ENCODE peak calls at places on chromosomes 13 and 19, in seven cellular contexts. V is endodermal cell, C is mesendoderm, O is Karpas-422, S is neural progenitor cell, P is GM23248, Q is endothelial cell of umbilical vein. X is an unnamed sample. For H3K36me3, the result is how much of the 10 kb centered on the place peaks cover.

GRCh38 chr13:21738636-21739035 is 67.8 kb downstream of the FGF9 start:
- DNase-seq in V (no peak), C (no peak), S (no peak), Q (no peak), O (no peak), P (no peak), X (no peak)

GRCh38 chr19:16380943-16381755 is 56.5 kb downstream of the KLF2 start:
- DNase-seq in V (no peak), Q (no peak), P (no peak), O (no peak), C (no peak), S (no peak), X (no peak)

GRCh38 chr13:56586966-56587365 is 553.8 kb upstream of the PRR20A start:
- DNase-seq in Q (no peak), C (no peak), V (no peak), P (no peak), O (no peak), S (no peak), X (no peak)

GRCh38 chr13:66659291-66660012 is 570.7 kb downstream of the PCDH9 start:
- DNase-seq in Q (no peak), C (no peak), S (no peak), P (no peak), V (no peak), O (peak), X (no peak)

GRCh38 chr13:101985321-101985720 is 416.5 kb downstream of the FGF14 start:
- DNase-seq in P (peak), Q (no peak), S (no peak), C (no peak), O (no peak), V (no peak), X (no peak)

GRCh38 chr19:48646192-48646911 is 365 bp upstream of the CA11 start:
- DNase-seq in V (peak), Q (peak), P (peak), C (peak), S (peak), O (peak), X (peak)

GRCh38 chr19:18526316-18526715 is 4.4 kb upstream of the ELL start:
- DNase-seq in V (no peak), C (no peak), Q (no peak), O (no peak), P (no peak), S (no peak), X (no peak)

GRCh38 chr13:76735641-76736040 is 150.6 kb downstream of the KCTD12 start:
- DNase-seq in O (no peak), C (no peak), V (no peak), S (no peak), Q (no peak), P (no peak), X (no peak)

GRCh38 chr19:532578-533484 is 1.3 kb downstream of the CDC34 start:
- DNase-seq in C (peak), Q (peak), P (peak), V (peak), O (peak), S (peak), X (peak)

GRCh38 chr13:47326061-47326460 is 429.2 kb upstream of the HTR2A start:
- DNase-seq in V (no peak), Q (no peak), O (no peak), P (peak), S (no peak), C (no peak), X (no peak)

GRCh38 chr19:28294395-28294794 is 918.6 kb downstream of the UQCRFS1 start:
- DNase-seq in C (peak), O (no peak), V (no peak), Q (peak), S (no peak), P (peak), X (no peak)

GRCh38 chr13:103656329-103656728 is 590.1 kb upstream of the SLC10A2 start:
- DNase-seq in S (no peak), P (no peak), O (no peak), Q (no peak), V (no peak), C (no peak), X (no peak)

GRCh38 chr19:46515879-46516350 is 20.2 kb upstream of the PNMA8B start:
- DNase-seq in V (no peak), Q (peak), P (peak), S (peak), C (peak), O (peak), X (peak)

GRCh38 chr13:111080642-111081041 is 34.5 kb upstream of the ARHGEF7 start:
- DNase-seq in C (peak), O (no peak), V (peak), Q (no peak), S (peak), P (no peak), X (no peak)

GRCh38 chr19:23395041-23395721 is at the start of gene ZNF91:
- DNase-seq in P (peak), Q (peak), V (peak), S (peak), O (peak), C (peak), X (peak)

GRCh38 chr13:40389081-40389641 is 277.3 kb downstream of the FOXO1 start:
- DNase-seq in Q (no peak), P (no peak), V (no peak), O (peak), C (no peak), S (no peak), X (no peak)

GRCh38 chr13:45015300-45015699 is 26.0 kb downstream of the GPALPP1 start:
- DNase-seq in V (no peak), C (no peak), P (peak), Q (peak), S (no peak), O (no peak), X (no peak)

GRCh38 chr13:39023316-39023715 is 14.6 kb downstream of the PROSER1 start:
- DNase-seq in O (no peak), Q (no peak), S (no peak), C (peak), V (no peak), P (peak), X (no peak)

GRCh38 chr19:17248011-17248776 is 2.5 kb upstream of the NR2F6 start:
- DNase-seq in O (no peak), P (no peak), Q (no peak), V (peak), C (peak), S (peak), X (no peak)

GRCh38 chr13:36124236-36124822 is 6.9 kb downstream of the DCLK1 start:
- DNase-seq in Q (peak), V (no peak), C (no peak), P (peak), S (no peak), O (no peak), X (no peak)

GRCh38 chr19:13398780-13399726 is 107.2 kb downstream of the CACNA1A start:
- DNase-seq in P (peak), V (no peak), O (no peak), C (no peak), Q (peak), S (no peak), X (no peak)

GRCh38 chr19:32646556-32646955 is 28.4 kb downstream of the ANKRD27 start:
- DNase-seq in S (no peak), Q (no peak), V (no peak), C (no peak), O (no peak), P (no peak), X (no peak)

GRCh38 chr13:107534548-107534947 is 680.8 kb downstream of the LIG4 start:
- DNase-seq in Q (no peak), P (peak), S (no peak), V (no peak), O (no peak), C (peak), X (no peak)

GRCh38 chr19:18460313-18460712 is 22.4 kb upstream of the ISYNA1 start:
- DNase-seq in P (peak), O (no peak), C (no peak), V (no peak), Q (no peak), S (no peak), X (no peak)

GRCh38 chr19:29372921-29373797 is 152.6 kb upstream of the VSTM2B start:
- DNase-seq in S (no peak), O (no peak), P (no peak), V (peak), C (no peak), Q (no peak), X (no peak)

GRCh38 chr19:47210689-47211316 is 20.2 kb downstream of the BBC3 start:
- DNase-seq in V (peak), P (peak), C (peak), S (peak), Q (peak), O (peak), X (peak)

GRCh38 chr13:62119739-62120700 is 704.4 kb upstream of the PCDH20 start:
- DNase-seq in V (no peak), Q (peak), C (peak), P (peak), S (peak), O (peak), X (no peak)

GRCh38 chr19:6343462-6343861 is 10.1 kb upstream of the ACER1 start:
- DNase-seq in V (no peak), S (no peak), C (no peak), O (peak), Q (no peak), P (no peak), X (no peak)

GRCh38 chr13:42041684-42042035 is 6.8 kb upstream of the DGKH start:
- DNase-seq in O (no peak), Q (no peak), V (peak), S (peak), C (peak), P (peak), X (no peak)

GRCh38 chr13:109196896-109197295 is 567.5 kb downstream of the MYO16 start:
- DNase-seq in Q (no peak), S (peak), P (peak), O (peak), C (peak), V (peak), X (no peak)

GRCh38 chr19:2095338-2095938 is 688 bp downstream of the MOB3A start:
- DNase-seq in S (peak), P (peak), V (no peak), C (no peak), O (peak), Q (no peak), X (peak)

GRCh38 chr13:29849071-29849541 is 1.3 kb downstream of the UBL3 start:
- DNase-seq in P (peak), O (peak), Q (peak), C (peak), V (peak), S (peak), X (peak)

GRCh38 chr13:44004881-44005280 is 125.2 kb downstream of the LACC1 start:
- DNase-seq in O (no peak), C (no peak), V (no peak), S (no peak), P (peak), Q (peak), X (no peak)

GRCh38 chr19:13978306-13978705 is 26.0 kb downstream of the DCAF15 start:
- DNase-seq in V (peak), O (peak), S (peak), Q (peak), P (peak), C (peak), X (no peak)

GRCh38 chr13:113611996-113612395 is 27.4 kb downstream of the TFDP1 start:
- DNase-seq in O (no peak), V (no peak), P (no peak), Q (no peak), S (no peak), C (no peak), X (no peak)

GRCh38 chr13:113610266-113610665 is 25.7 kb downstream of the TFDP1 start:
- DNase-seq in Q (no peak), P (no peak), O (no peak), V (no peak), C (no peak), S (no peak), X (no peak)

GRCh38 chr13:113609616-113610015 is 25.1 kb downstream of the TFDP1 start:
- DNase-seq in C (no peak), V (no peak), S (no peak), P (no peak), Q (no peak), O (no peak), X (no peak)

GRCh38 chr13:113613789-113614379 is 29.3 kb downstream of the TFDP1 start:
- DNase-seq in Q (no peak), O (no peak), C (no peak), P (no peak), S (no peak), V (no peak), X (no peak)

DNA sequence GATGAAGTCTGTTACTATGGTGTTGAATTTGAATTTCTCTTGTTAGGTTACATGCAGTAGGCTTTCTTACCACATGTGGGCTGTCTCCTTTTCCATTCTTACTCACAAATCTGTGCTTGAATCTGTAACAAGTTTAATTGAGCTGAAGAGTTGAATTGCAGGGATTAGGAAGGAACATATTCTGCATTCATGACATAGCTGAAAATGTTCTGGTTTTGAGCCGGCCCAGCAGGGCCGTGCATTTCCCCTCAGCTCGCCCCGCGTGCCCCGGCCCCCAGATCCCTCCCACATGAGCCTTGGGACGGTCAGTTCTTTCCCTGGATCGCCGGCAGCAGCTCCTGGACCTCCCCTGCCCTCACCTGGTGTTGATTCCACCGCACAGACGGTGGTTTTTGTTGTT is 28.1 kb downstream of the TFDP1 start:
- DNase-seq in P (no peak), C (no peak), Q (no peak), O (no peak), S (no peak), V (no peak), X (no peak)
- H3K36me3 ChIP-seq in P (under half), C (under half), Q (under half), O (half or more), S (under half), V (half or more), X (half or more)

GRCh38 chr19:42206871-42207755 is 10.4 kb downstream of the DEDD2 start:
- DNase-seq in V (no peak), O (no peak), S (no peak), Q (no peak), C (no peak), P (peak), X (no peak)
- H3K9ac ChIP-seq in V (no peak), O (no peak), S (no peak), Q (no peak), C (no peak), P (no peak), X (no peak)

GRCh38 chr19:41363753-41364545 is at the start of gene B9D2:
- DNase-seq in C (peak), S (peak), P (peak), V (peak), O (peak), Q (peak), X (peak)

GRCh38 chr19:41364546-41365391 is 820 bp upstream of the B9D2 start:
- DNase-seq in P (no peak), Q (no peak), V (no peak), S (no peak), O (peak), C (no peak), X (no peak)

GRCh38 chr19:41359741-41360140 is 4.2 kb downstream of the B9D2 start:
- DNase-seq in P (no peak), S (no peak), O (no peak), Q (no peak), V (no peak), C (no peak), X (no peak)

GRCh38 chr19:41363371-41363752 is 587 bp downstream of the B9D2 start:
- DNase-seq in O (no peak), C (no peak), V (no peak), Q (no peak), P (no peak), S (no peak), X (no peak)

DNA sequence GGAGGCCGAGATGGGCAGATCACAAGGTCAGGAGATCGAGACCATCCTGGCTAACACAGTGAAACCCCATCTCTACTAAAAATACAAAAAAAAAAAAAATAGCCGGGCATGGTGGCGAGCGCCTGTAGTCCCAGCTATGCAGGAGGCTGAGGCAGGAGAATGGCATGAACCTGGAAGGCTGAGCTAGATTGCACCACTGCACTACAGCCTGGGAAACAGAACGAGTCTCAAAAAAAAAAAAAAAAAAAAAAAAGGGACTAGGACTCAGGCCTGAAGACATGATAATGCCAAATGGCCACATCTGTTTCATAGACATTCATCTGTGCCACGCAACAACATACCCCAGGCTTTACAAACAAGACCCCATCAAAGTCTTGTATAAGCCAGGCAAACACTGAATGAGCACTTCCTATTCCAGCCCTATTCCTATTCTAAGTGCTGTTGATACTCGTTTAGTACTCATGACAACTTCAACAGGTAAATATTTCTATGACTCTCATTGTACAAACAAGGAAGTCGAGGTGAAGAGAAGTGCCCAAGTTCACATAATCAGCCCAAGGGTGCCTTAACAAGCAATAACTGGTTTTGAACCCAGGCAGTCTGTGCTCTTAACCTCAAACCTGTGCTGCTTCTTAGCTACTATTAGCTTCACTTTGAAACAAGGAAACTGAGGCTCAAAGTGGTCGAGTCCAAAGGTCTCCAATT is 1.7 kb downstream of the B9D2 start:
- DNase-seq in C (no peak), O (no peak), Q (no peak), P (peak), V (no peak), S (no peak), X (no peak)
- H3K36me3 ChIP-seq in C (under half), O (under half), Q (under half), P (under half), V (under half), S (under half), X (under half)

GRCh38 chr19:5293607-5294089 is 47.0 kb downstream of the PTPRS start:
- DNase-seq in S (peak), O (no peak), Q (no peak), P (peak), V (peak), C (peak), X (no peak)
- H3K9ac ChIP-seq in S (peak), O (peak), Q (no peak), P (peak), V (peak), C (peak), X (no peak)

GRCh38 chr19:57611113-57611512 is 2.9 kb upstream of the ZNF134 start:
- DNase-seq in Q (no peak), S (no peak), P (no peak), O (no peak), C (no peak), V (no peak), X (no peak)

GRCh38 chr19:57613941-57614743 is at the start of gene ZNF134:
- DNase-seq in S (peak), Q (peak), C (peak), O (peak), P (peak), V (peak), X (peak)

GRCh38 chr19:57620673-57621348 is 6.8 kb downstream of the ZNF134 start:
- DNase-seq in P (peak), O (peak), S (no peak), Q (peak), V (no peak), C (peak), X (no peak)

DNA sequence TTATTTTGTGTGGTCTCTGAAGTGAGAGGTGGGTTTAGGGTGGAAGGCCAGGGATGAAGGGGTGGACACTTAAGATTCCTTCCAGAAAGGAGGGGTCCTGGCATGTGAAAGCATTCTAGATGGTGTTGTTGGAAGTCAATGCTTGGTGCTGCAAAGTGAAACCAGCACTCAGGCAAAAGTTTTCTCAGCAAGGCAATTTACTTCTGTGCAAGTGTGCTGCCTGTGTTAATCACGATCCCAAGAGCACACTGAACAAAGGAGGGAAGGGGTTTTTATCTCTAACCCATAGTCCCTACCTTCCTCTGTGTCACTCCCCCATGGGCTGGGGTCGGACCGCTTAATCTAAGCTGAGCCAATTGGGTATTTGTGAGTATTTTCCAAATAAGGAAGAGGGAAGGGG is 1.3 kb downstream of the ZNF134 start:
- DNase-seq in C (peak), S (no peak), O (peak), Q (no peak), P (peak), V (no peak), X (no peak)
- H3K36me3 ChIP-seq in C (under half), S (under half), O (half or more), Q (under half), P (under half), V (half or more), X (half or more)